ENCODE peak calls at places on chromosome 12, in nine cellular contexts. One of them, this sample, is unnamed.

GRCh38 chr12:6867407-6868210 is at the start of gene TPI1:
- DNase-seq in ovary: peak; percentile 87
- DNase-seq in cardiac muscle cell: peak; percentile 84
- DNase-seq in mammary epithelial cell: peak; percentile 72
- DNase-seq in A549: peak; percentile 77
- DNase-seq in GM12865: peak; percentile 92
- DNase-seq in pancreas: peak; percentile 80
- DNase-seq in cardiac fibroblast: peak; percentile 89
- DNase-seq in CD14-positive monocyte: peak; percentile 80
- DNase-seq in this sample: no peak

GRCh38 chr12:30877110-30877875 is 49.3 kb upstream of the TSPAN11 start:
- DNase-seq in CD14-positive monocyte: no peak
- DNase-seq in pancreas: no peak
- DNase-seq in mammary epithelial cell: no peak
- DNase-seq in ovary: no peak
- DNase-seq in cardiac fibroblast: no peak
- DNase-seq in cardiac muscle cell: no peak
- DNase-seq in A549: no peak
- DNase-seq in GM12865: no peak
- DNase-seq in this sample: no peak

GRCh38 chr12:51706206-51706605 is 115.2 kb downstream of the SCN8A start:
- DNase-seq in pancreas: no peak
- DNase-seq in cardiac muscle cell: no peak
- DNase-seq in cardiac fibroblast: no peak
- DNase-seq in ovary: no peak
- DNase-seq in GM12865: no peak
- DNase-seq in A549: no peak
- DNase-seq in CD14-positive monocyte: no peak
- DNase-seq in mammary epithelial cell: no peak
- DNase-seq in this sample: no peak

GRCh38 chr12:59084758-59085383 is 164.6 kb upstream of the LRIG3 start:
- DNase-seq in mammary epithelial cell: no peak
- DNase-seq in CD14-positive monocyte: no peak
- DNase-seq in GM12865: no peak
- DNase-seq in A549: no peak
- DNase-seq in pancreas: peak; percentile 4
- DNase-seq in cardiac muscle cell: peak; percentile 34
- DNase-seq in cardiac fibroblast: peak; percentile 33
- DNase-seq in ovary: peak; percentile 7
- DNase-seq in this sample: no peak

GRCh38 chr12:121713257-121714155 is 954 bp downstream of the TMEM120B start:
- DNase-seq in A549: no peak
- DNase-seq in GM12865: peak; percentile 24
- DNase-seq in CD14-positive monocyte: no peak
- DNase-seq in cardiac muscle cell: peak; percentile 35
- DNase-seq in ovary: peak; percentile 47
- DNase-seq in cardiac fibroblast: peak; percentile 41
- DNase-seq in mammary epithelial cell: no peak
- DNase-seq in pancreas: peak; percentile 18
- DNase-seq in this sample: no peak

GRCh38 chr12:127083028-127083949 is 1183.7 kb upstream of the TMEM132C start:
- DNase-seq in ovary: no peak
- DNase-seq in cardiac muscle cell: peak; percentile 73
- DNase-seq in cardiac fibroblast: peak; percentile 74
- DNase-seq in mammary epithelial cell: peak; percentile 78
- DNase-seq in pancreas: peak; percentile 11
- DNase-seq in CD14-positive monocyte: no peak
- DNase-seq in A549: peak; percentile 79
- DNase-seq in GM12865: peak; percentile 85
- DNase-seq in this sample: peak; percentile 65

GRCh38 chr12:75784591-75784990 is 247.0 kb downstream of the PHLDA1 start:
- DNase-seq in cardiac muscle cell: peak; percentile 23
- DNase-seq in ovary: no peak
- DNase-seq in pancreas: peak; percentile 75
- DNase-seq in cardiac fibroblast: peak; percentile 42
- DNase-seq in mammary epithelial cell: peak; percentile 91
- DNase-seq in A549: no peak
- DNase-seq in GM12865: no peak
- DNase-seq in CD14-positive monocyte: no peak
- DNase-seq in this sample: peak; percentile 97

GRCh38 chr12:9341260-9341585 is 133.0 kb upstream of the PZP start:
- DNase-seq in ovary: no peak
- DNase-seq in CD14-positive monocyte: no peak
- DNase-seq in cardiac muscle cell: no peak
- DNase-seq in GM12865: no peak
- DNase-seq in cardiac fibroblast: no peak
- DNase-seq in mammary epithelial cell: no peak
- DNase-seq in pancreas: no peak
- DNase-seq in A549: no peak
- DNase-seq in this sample: no peak

GRCh38 chr12:111409403-111410228 is 3.9 kb downstream of the SH2B3 start:
- DNase-seq in pancreas: peak; percentile 36
- DNase-seq in ovary: peak; percentile 33
- DNase-seq in GM12865: peak; percentile 52
- DNase-seq in A549: no peak
- DNase-seq in cardiac fibroblast: peak; percentile 87
- DNase-seq in mammary epithelial cell: peak; percentile 29
- DNase-seq in cardiac muscle cell: peak; percentile 90
- DNase-seq in CD14-positive monocyte: no peak
- DNase-seq in this sample: no peak

GRCh38 chr12:50639721-50640120 is 124.2 kb upstream of the ATF1 start:
- DNase-seq in cardiac muscle cell: no peak
- DNase-seq in CD14-positive monocyte: no peak
- DNase-seq in mammary epithelial cell: peak; percentile 52
- DNase-seq in A549: no peak
- DNase-seq in ovary: no peak
- DNase-seq in cardiac fibroblast: no peak
- DNase-seq in pancreas: no peak
- DNase-seq in GM12865: no peak
- DNase-seq in this sample: peak; percentile 59

GRCh38 chr12:3405821-3406220 is 85.2 kb upstream of the PRMT8 start:
- DNase-seq in mammary epithelial cell: no peak
- DNase-seq in A549: no peak
- DNase-seq in cardiac fibroblast: no peak
- DNase-seq in pancreas: no peak
- DNase-seq in ovary: no peak
- DNase-seq in CD14-positive monocyte: no peak
- DNase-seq in GM12865: no peak
- DNase-seq in cardiac muscle cell: no peak
- DNase-seq in this sample: no peak

GRCh38 chr12:10241781-10242180 is 29.1 kb downstream of the GABARAPL1 start:
- DNase-seq in A549: no peak
- DNase-seq in pancreas: no peak
- DNase-seq in cardiac fibroblast: no peak
- DNase-seq in mammary epithelial cell: no peak
- DNase-seq in GM12865: no peak
- DNase-seq in ovary: no peak
- DNase-seq in cardiac muscle cell: peak; percentile 9
- DNase-seq in CD14-positive monocyte: no peak
- DNase-seq in this sample: no peak

GRCh38 chr12:86193931-86194330 is 62.3 kb downstream of the MGAT4C start:
- DNase-seq in cardiac muscle cell: peak; percentile 16
- DNase-seq in mammary epithelial cell: peak; percentile 23
- DNase-seq in cardiac fibroblast: peak; percentile 15
- DNase-seq in pancreas: no peak
- DNase-seq in ovary: no peak
- DNase-seq in CD14-positive monocyte: no peak
- DNase-seq in GM12865: no peak
- DNase-seq in A549: no peak
- DNase-seq in this sample: no peak

GRCh38 chr12:49872781-49873181 is 29.9 kb upstream of the BCDIN3D start:
- DNase-seq in ovary: no peak
- DNase-seq in CD14-positive monocyte: no peak
- DNase-seq in cardiac fibroblast: peak; percentile 60
- DNase-seq in pancreas: no peak
- DNase-seq in cardiac muscle cell: peak; percentile 71
- DNase-seq in mammary epithelial cell: no peak
- DNase-seq in GM12865: no peak
- DNase-seq in A549: no peak
- DNase-seq in this sample: no peak

GRCh38 chr12:449203-449602 is 10.5 kb upstream of the B4GALNT3 start:
- DNase-seq in CD14-positive monocyte: no peak
- DNase-seq in pancreas: no peak
- DNase-seq in A549: no peak
- DNase-seq in cardiac fibroblast: no peak
- DNase-seq in ovary: no peak
- DNase-seq in GM12865: no peak
- DNase-seq in mammary epithelial cell: no peak
- DNase-seq in cardiac muscle cell: no peak
- DNase-seq in this sample: no peak

GRCh38 chr12:116370004-116370404 is 92.5 kb upstream of the MED13L start:
- DNase-seq in cardiac muscle cell: peak; percentile 89
- DNase-seq in cardiac fibroblast: peak; percentile 87
- DNase-seq in CD14-positive monocyte: no peak
- DNase-seq in GM12865: no peak
- DNase-seq in pancreas: no peak
- DNase-seq in mammary epithelial cell: no peak
- DNase-seq in ovary: no peak
- DNase-seq in A549: no peak
- DNase-seq in this sample: no peak

GRCh38 chr12:93290391-93290790 is 87.3 kb upstream of the NUDT4 start:
- DNase-seq in mammary epithelial cell: no peak
- DNase-seq in cardiac muscle cell: no peak
- DNase-seq in GM12865: no peak
- DNase-seq in ovary: no peak
- DNase-seq in CD14-positive monocyte: no peak
- DNase-seq in A549: no peak
- DNase-seq in pancreas: no peak
- DNase-seq in cardiac fibroblast: no peak
- DNase-seq in this sample: no peak

GRCh38 chr12:93297032-93297431 is 80.7 kb upstream of the NUDT4 start:
- DNase-seq in GM12865: peak; percentile 85
- DNase-seq in mammary epithelial cell: no peak
- DNase-seq in pancreas: no peak
- DNase-seq in A549: no peak
- DNase-seq in ovary: no peak
- DNase-seq in CD14-positive monocyte: no peak
- DNase-seq in cardiac fibroblast: no peak
- DNase-seq in cardiac muscle cell: no peak
- DNase-seq in this sample: no peak

GRCh38 chr12:93292731-93293566 is 84.8 kb upstream of the NUDT4 start:
- DNase-seq in cardiac fibroblast: no peak
- DNase-seq in CD14-positive monocyte: no peak
- DNase-seq in A549: no peak
- DNase-seq in cardiac muscle cell: no peak
- DNase-seq in pancreas: no peak
- DNase-seq in ovary: no peak
- DNase-seq in mammary epithelial cell: no peak
- DNase-seq in GM12865: no peak
- DNase-seq in this sample: no peak

GRCh38 chr12:93287152-93287551 is 90.6 kb upstream of the NUDT4 start:
- DNase-seq in mammary epithelial cell: no peak
- DNase-seq in ovary: no peak
- DNase-seq in CD14-positive monocyte: no peak
- DNase-seq in A549: no peak
- DNase-seq in GM12865: no peak
- DNase-seq in cardiac muscle cell: no peak
- DNase-seq in cardiac fibroblast: no peak
- DNase-seq in pancreas: no peak
- DNase-seq in this sample: no peak

DNA sequence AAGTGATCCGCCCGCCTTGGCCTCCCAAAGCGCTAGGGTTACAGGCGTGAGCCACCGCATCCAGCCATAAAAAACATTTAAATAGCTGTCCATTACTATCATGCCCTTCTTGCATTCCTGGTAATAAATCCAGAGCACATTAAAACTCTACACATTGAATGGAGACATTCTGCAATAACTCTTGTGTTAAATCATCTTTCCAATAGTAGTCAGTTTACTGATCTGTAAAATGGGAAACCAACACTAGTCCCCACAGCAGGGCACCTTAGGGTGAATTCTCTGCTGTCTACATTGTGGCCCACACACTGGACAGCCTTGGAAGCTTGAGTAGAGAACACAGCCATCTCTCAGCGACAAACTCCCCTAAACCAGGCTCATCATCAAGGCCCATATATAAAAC is 85.5 kb upstream of the NUDT4 start:
- DNase-seq in cardiac muscle cell: no peak
- DNase-seq in A549: no peak
- DNase-seq in mammary epithelial cell: no peak
- DNase-seq in GM12865: no peak
- DNase-seq in pancreas: no peak
- DNase-seq in cardiac fibroblast: no peak
- DNase-seq in CD14-positive monocyte: no peak
- DNase-seq in ovary: no peak
- DNase-seq in this sample: no peak
- TF ChIP-seq CTCF in cardiac muscle cell: no peak
- TF ChIP-seq CTCF in A549: no peak
- TF ChIP-seq CTCF in mammary epithelial cell: no peak
- TF ChIP-seq CTCF in GM12865: no peak
- TF ChIP-seq CTCF in pancreas: no peak
- TF ChIP-seq CTCF in cardiac fibroblast: no peak
- TF ChIP-seq CTCF in CD14-positive monocyte: no peak
- TF ChIP-seq CTCF in ovary: no peak
- TF ChIP-seq CTCF in this sample: no peak

DNA sequence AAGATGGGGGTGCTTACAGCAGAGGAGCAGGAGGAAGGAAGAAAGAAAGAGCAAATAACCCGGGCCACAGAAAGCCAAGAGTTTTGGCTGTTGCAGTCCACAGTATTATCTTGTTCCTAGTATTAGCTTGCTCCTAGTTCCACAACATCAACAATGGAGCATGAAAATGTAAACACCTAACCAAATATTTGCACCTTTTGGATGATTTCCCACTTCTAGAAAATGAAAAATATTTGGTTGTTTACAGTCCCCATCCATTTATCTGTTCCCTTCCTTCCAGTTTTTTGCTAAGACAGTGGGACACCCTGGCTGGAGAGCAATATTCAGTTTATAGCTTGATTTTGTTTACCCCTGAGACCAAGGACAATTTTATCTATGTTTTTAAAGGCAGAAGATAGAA is 51.4 kb downstream of the RESF1 start:
- DNase-seq in cardiac muscle cell: no peak
- DNase-seq in cardiac fibroblast: no peak
- DNase-seq in pancreas: no peak
- DNase-seq in ovary: peak; percentile 25
- DNase-seq in GM12865: no peak
- DNase-seq in CD14-positive monocyte: no peak
- DNase-seq in A549: no peak
- DNase-seq in mammary epithelial cell: no peak
- DNase-seq in this sample: peak; percentile 78
- TF ChIP-seq CTCF in cardiac muscle cell: no peak
- TF ChIP-seq CTCF in cardiac fibroblast: no peak
- TF ChIP-seq CTCF in pancreas: no peak
- TF ChIP-seq CTCF in ovary: no peak
- TF ChIP-seq CTCF in GM12865: no peak
- TF ChIP-seq CTCF in CD14-positive monocyte: no peak
- TF ChIP-seq CTCF in A549: no peak
- TF ChIP-seq CTCF in mammary epithelial cell: no peak
- TF ChIP-seq CTCF in this sample: no peak

GRCh38 chr12:100651694-100652093 is 78.2 kb downstream of the GAS2L3 start:
- DNase-seq in A549: no peak
- DNase-seq in cardiac muscle cell: no peak
- DNase-seq in pancreas: no peak
- DNase-seq in cardiac fibroblast: no peak
- DNase-seq in CD14-positive monocyte: no peak
- DNase-seq in ovary: no peak
- DNase-seq in mammary epithelial cell: no peak
- DNase-seq in GM12865: no peak
- DNase-seq in this sample: no peak
- TF ChIP-seq CTCF in A549: no peak
- TF ChIP-seq CTCF in cardiac muscle cell: no peak
- TF ChIP-seq CTCF in pancreas: no peak
- TF ChIP-seq CTCF in cardiac fibroblast: no peak
- TF ChIP-seq CTCF in CD14-positive monocyte: no peak
- TF ChIP-seq CTCF in ovary: no peak
- TF ChIP-seq CTCF in mammary epithelial cell: no peak
- TF ChIP-seq CTCF in GM12865: no peak
- TF ChIP-seq CTCF in this sample: peak; percentile 29

GRCh38 chr12:92928962-92929915 is at the start of gene EEA1:
- DNase-seq in cardiac fibroblast: peak; percentile 98
- DNase-seq in ovary: peak; percentile 97
- DNase-seq in mammary epithelial cell: peak; percentile 96
- DNase-seq in A549: peak; percentile 88
- DNase-seq in cardiac muscle cell: peak; percentile 98
- DNase-seq in GM12865: peak; percentile 99
- DNase-seq in CD14-positive monocyte: peak; percentile 95
- DNase-seq in pancreas: peak; percentile 97
- DNase-seq in this sample: peak; percentile 88
- TF ChIP-seq CTCF in cardiac fibroblast: no peak
- TF ChIP-seq CTCF in ovary: peak; percentile 28
- TF ChIP-seq CTCF in mammary epithelial cell: no peak
- TF ChIP-seq CTCF in A549: peak; percentile 25
- TF ChIP-seq CTCF in cardiac muscle cell: no peak
- TF ChIP-seq CTCF in GM12865: peak; percentile 15
- TF ChIP-seq CTCF in CD14-positive monocyte: no peak
- TF ChIP-seq CTCF in pancreas: no peak
- TF ChIP-seq CTCF in this sample: peak; percentile 7

This sample was measured in LNCaP clone FGC.